ENCODE peak calls at places on chromosomes 2 and 18, in nine cellular contexts. D is T-helper 1 cell, M is IMR-90, N is AG08395, L is neural crest cell, H is NCI-H1930, W is NCI-H345, C is HS-27A, I is non-pigmented ciliary epithelial cell. X is an unnamed sample.

GRCh38 chr2:233456111-233456510 is 101.8 kb downstream of the DGKD start:
- DNase-seq in D (no peak), M (no peak), N (no peak), L (no peak), H (no peak), W (no peak), C (no peak), I (no peak), X (no peak)

GRCh38 chr2:104852161-104852689 is 1.7 kb upstream of the POU3F3 start:
- DNase-seq in D (no peak), M (no peak), N (no peak), L (no peak), H (no peak), W (peak), C (no peak), I (no peak), X (peak)

GRCh38 chr2:159028776-159029175 is 60.3 kb downstream of the TANC1 start:
- DNase-seq in D (no peak), M (no peak), N (no peak), L (no peak), H (no peak), W (no peak), C (no peak), I (no peak), X (no peak)

GRCh38 chr18:45864081-45864480 is 38.6 kb downstream of the SIGLEC15 start:
- DNase-seq in D (no peak), M (no peak), N (no peak), L (no peak), H (no peak), W (no peak), C (no peak), I (no peak), X (no peak)

GRCh38 chr2:24169031-24169430 is 5.8 kb upstream of the FAM228A start:
- DNase-seq in D (no peak), M (no peak), N (no peak), L (no peak), H (no peak), W (no peak), C (no peak), I (no peak), X (no peak)

GRCh38 chr18:73636355-73636754 is 511.3 kb downstream of the FBXO15 start:
- DNase-seq in D (no peak), M (peak), N (no peak), L (no peak), H (no peak), W (no peak), C (no peak), I (no peak), X (no peak)

GRCh38 chr2:47664817-47665216 is 118.1 kb upstream of the MSH6 start:
- DNase-seq in D (no peak), M (no peak), N (no peak), L (no peak), H (no peak), W (no peak), C (no peak), I (no peak), X (no peak)

GRCh38 chr2:201262718-201263117 is 2.4 kb downstream of the CASP8 start:
- DNase-seq in D (no peak), M (no peak), N (no peak), L (no peak), H (no peak), W (no peak), C (no peak), I (no peak), X (no peak)

GRCh38 chr18:3489462-3489861 is 39.5 kb downstream of the TGIF1 start:
- DNase-seq in D (no peak), M (no peak), N (no peak), L (no peak), H (no peak), W (no peak), C (no peak), I (no peak), X (no peak)

GRCh38 chr2:50956886-50957285 is 75.0 kb downstream of the NRXN1 start:
- DNase-seq in D (no peak), M (no peak), N (no peak), L (no peak), H (no peak), W (no peak), C (no peak), I (no peak), X (peak)